ENCODE peak calls at places on chromosomes 6 and 20, in four cellular contexts. One of them, this sample, is unnamed.

GRCh38 chr6:158488065-158488464 is 71.8 kb upstream of the TMEM181 start:
- DNase-seq in activated CD4-positive, alpha-beta T cell treated with anti-CD3 and anti-CD28 coated beads for 24 hours: no peak
- DNase-seq in cardiac muscle cell: no peak
- DNase-seq in coronary artery: peak; percentile 17
- DNase-seq in this sample: no peak

GRCh38 chr20:46602429-46602828 is 48.8 kb downstream of the SLC13A3 start:
- DNase-seq in activated CD4-positive, alpha-beta T cell treated with anti-CD3 and anti-CD28 coated beads for 24 hours: no peak
- DNase-seq in cardiac muscle cell: no peak
- DNase-seq in coronary artery: no peak
- DNase-seq in this sample: no peak

GRCh38 chr20:2741463-2741862 is 48.9 kb downstream of the EBF4 start:
- DNase-seq in activated CD4-positive, alpha-beta T cell treated with anti-CD3 and anti-CD28 coated beads for 24 hours: no peak
- DNase-seq in cardiac muscle cell: no peak
- DNase-seq in coronary artery: no peak
- DNase-seq in this sample: no peak

GRCh38 chr20:35709269-35709668 is 10.1 kb downstream of the ROMO1 start:
- DNase-seq in activated CD4-positive, alpha-beta T cell treated with anti-CD3 and anti-CD28 coated beads for 24 hours: no peak
- DNase-seq in cardiac muscle cell: no peak
- DNase-seq in coronary artery: no peak
- DNase-seq in this sample: no peak

GRCh38 chr6:43669050-43669921 is 18.3 kb downstream of the MRPS18A start:
- DNase-seq in activated CD4-positive, alpha-beta T cell treated with anti-CD3 and anti-CD28 coated beads for 24 hours: no peak
- DNase-seq in cardiac muscle cell: peak; percentile 11
- DNase-seq in coronary artery: peak; percentile 83
- DNase-seq in this sample: no peak

GRCh38 chr6:31901415-31901952 is 402 bp downstream of the ZBTB12 start:
- DNase-seq in activated CD4-positive, alpha-beta T cell treated with anti-CD3 and anti-CD28 coated beads for 24 hours: peak; percentile 63
- DNase-seq in cardiac muscle cell: peak; percentile 56
- DNase-seq in coronary artery: no peak
- DNase-seq in this sample: no peak

GRCh38 chr6:153965996-153966395 is 73.0 kb upstream of the OPRM1 start:
- DNase-seq in activated CD4-positive, alpha-beta T cell treated with anti-CD3 and anti-CD28 coated beads for 24 hours: no peak
- DNase-seq in cardiac muscle cell: no peak
- DNase-seq in coronary artery: no peak
- DNase-seq in this sample: no peak

GRCh38 chr6:124987291-124987690 is 25.1 kb downstream of the RNF217 start:
- DNase-seq in activated CD4-positive, alpha-beta T cell treated with anti-CD3 and anti-CD28 coated beads for 24 hours: no peak
- DNase-seq in cardiac muscle cell: no peak
- DNase-seq in coronary artery: no peak
- DNase-seq in this sample: no peak

GRCh38 chr20:52410182-52410647 is 218.6 kb upstream of the ZFP64 start:
- DNase-seq in activated CD4-positive, alpha-beta T cell treated with anti-CD3 and anti-CD28 coated beads for 24 hours: no peak
- DNase-seq in cardiac muscle cell: peak; percentile 8
- DNase-seq in coronary artery: no peak
- DNase-seq in this sample: no peak

GRCh38 chr20:6632187-6632586 is 135.3 kb upstream of the BMP2 start:
- DNase-seq in activated CD4-positive, alpha-beta T cell treated with anti-CD3 and anti-CD28 coated beads for 24 hours: no peak
- DNase-seq in cardiac muscle cell: peak; percentile 23
- DNase-seq in coronary artery: no peak
- DNase-seq in this sample: no peak

GRCh38 chr6:33197431-33198048 is 2.9 kb downstream of the RXRB start:
- DNase-seq in activated CD4-positive, alpha-beta T cell treated with anti-CD3 and anti-CD28 coated beads for 24 hours: no peak
- DNase-seq in cardiac muscle cell: peak; percentile 82
- DNase-seq in coronary artery: no peak
- DNase-seq in this sample: no peak

GRCh38 chr6:156507106-156507505 is 270.1 kb upstream of the ARID1B start:
- DNase-seq in activated CD4-positive, alpha-beta T cell treated with anti-CD3 and anti-CD28 coated beads for 24 hours: no peak
- DNase-seq in cardiac muscle cell: no peak
- DNase-seq in coronary artery: no peak
- DNase-seq in this sample: no peak

GRCh38 chr20:60049601-60050000 is 91.4 kb downstream of the CDH26 start:
- DNase-seq in activated CD4-positive, alpha-beta T cell treated with anti-CD3 and anti-CD28 coated beads for 24 hours: no peak
- DNase-seq in cardiac muscle cell: no peak
- DNase-seq in coronary artery: no peak
- DNase-seq in this sample: no peak

GRCh38 chr6:15775076-15775634 is 112.3 kb upstream of the DTNBP1 start:
- DNase-seq in activated CD4-positive, alpha-beta T cell treated with anti-CD3 and anti-CD28 coated beads for 24 hours: no peak
- DNase-seq in cardiac muscle cell: no peak
- DNase-seq in coronary artery: no peak
- DNase-seq in this sample: no peak

GRCh38 chr6:1310628-1311399 is 1.1 kb upstream of the FOXQ1 start:
- DNase-seq in activated CD4-positive, alpha-beta T cell treated with anti-CD3 and anti-CD28 coated beads for 24 hours: no peak
- DNase-seq in cardiac muscle cell: peak; percentile 48
- DNase-seq in coronary artery: no peak
- DNase-seq in this sample: peak; percentile 84

GRCh38 chr20:59933296-59933848 is at the start of gene SYCP2:
- DNase-seq in activated CD4-positive, alpha-beta T cell treated with anti-CD3 and anti-CD28 coated beads for 24 hours: peak; percentile 26
- DNase-seq in cardiac muscle cell: no peak
- DNase-seq in coronary artery: no peak
- DNase-seq in this sample: no peak

GRCh38 chr6:122154912-122155516 is 244.4 kb upstream of the HSF2 start:
- DNase-seq in activated CD4-positive, alpha-beta T cell treated with anti-CD3 and anti-CD28 coated beads for 24 hours: no peak
- DNase-seq in cardiac muscle cell: no peak
- DNase-seq in coronary artery: no peak
- DNase-seq in this sample: no peak

GRCh38 chr6:109236140-109237081 is 141.1 kb downstream of the CEP57L1 start:
- DNase-seq in activated CD4-positive, alpha-beta T cell treated with anti-CD3 and anti-CD28 coated beads for 24 hours: no peak
- DNase-seq in cardiac muscle cell: peak; percentile 80
- DNase-seq in coronary artery: no peak
- DNase-seq in this sample: no peak

GRCh38 chr6:134740473-134741192 is 209.3 kb downstream of the ALDH8A1 start:
- DNase-seq in activated CD4-positive, alpha-beta T cell treated with anti-CD3 and anti-CD28 coated beads for 24 hours: no peak
- DNase-seq in cardiac muscle cell: no peak
- DNase-seq in coronary artery: no peak
- DNase-seq in this sample: no peak

GRCh38 chr20:25865715-25866656 is 169.3 kb upstream of the ZNF337 start:
- DNase-seq in activated CD4-positive, alpha-beta T cell treated with anti-CD3 and anti-CD28 coated beads for 24 hours: peak; percentile 56
- DNase-seq in cardiac muscle cell: peak; percentile 79
- DNase-seq in coronary artery: no peak
- DNase-seq in this sample: no peak

GRCh38 chr20:40536866-40537265 is 152.2 kb downstream of the MAFB start:
- DNase-seq in activated CD4-positive, alpha-beta T cell treated with anti-CD3 and anti-CD28 coated beads for 24 hours: no peak
- DNase-seq in cardiac muscle cell: no peak
- DNase-seq in coronary artery: no peak
- DNase-seq in this sample: no peak

GRCh38 chr6:119349041-119349340 is 570 bp downstream of the MAN1A1 start:
- DNase-seq in activated CD4-positive, alpha-beta T cell treated with anti-CD3 and anti-CD28 coated beads for 24 hours: no peak
- DNase-seq in cardiac muscle cell: peak; percentile 69
- DNase-seq in coronary artery: peak; percentile 77
- DNase-seq in this sample: no peak

GRCh38 chr6:121794630-121795029 is 359.2 kb downstream of the GJA1 start:
- DNase-seq in activated CD4-positive, alpha-beta T cell treated with anti-CD3 and anti-CD28 coated beads for 24 hours: no peak
- DNase-seq in cardiac muscle cell: no peak
- DNase-seq in coronary artery: no peak
- DNase-seq in this sample: no peak

GRCh38 chr6:144395835-144396234 is 110.7 kb downstream of the UTRN start:
- DNase-seq in activated CD4-positive, alpha-beta T cell treated with anti-CD3 and anti-CD28 coated beads for 24 hours: no peak
- DNase-seq in cardiac muscle cell: no peak
- DNase-seq in coronary artery: no peak
- DNase-seq in this sample: no peak

GRCh38 chr6:168124921-168125320 is 45.9 kb upstream of the FRMD1 start:
- DNase-seq in activated CD4-positive, alpha-beta T cell treated with anti-CD3 and anti-CD28 coated beads for 24 hours: no peak
- DNase-seq in cardiac muscle cell: no peak
- DNase-seq in coronary artery: no peak
- DNase-seq in this sample: peak; percentile 70

GRCh38 chr6:10312445-10312844 is 102.4 kb downstream of the TFAP2A start:
- DNase-seq in activated CD4-positive, alpha-beta T cell treated with anti-CD3 and anti-CD28 coated beads for 24 hours: no peak
- DNase-seq in cardiac muscle cell: no peak
- DNase-seq in coronary artery: no peak
- DNase-seq in this sample: no peak